ENCODE peak calls at places on chromosomes 2 and 18, in six cellular contexts. Y, C, T, G, K and S are unnamed samples. For H3K9me3, the result is how much of the 10 kb centered on the place peaks cover.

GRCh38 chr2:222862068-222862914 is 1.5 kb downstream of the ACSL3 start:
- DNase-seq in Y (no peak), G (no peak), K (peak), C (no peak), T (peak), S (peak)

GRCh38 chr2:170950221-170950737 is 21.2 kb downstream of the GORASP2 start:
- DNase-seq in T (no peak), Y (no peak), K (no peak), G (no peak), C (no peak), S (peak)

GRCh38 chr2:120350801-120351324 is 4.9 kb downstream of the INHBB start:
- DNase-seq in C (no peak), Y (no peak), T (no peak), K (no peak), G (no peak), S (no peak)

GRCh38 chr2:208595386-208596275 is 189.0 kb downstream of the PTH2R start:
- DNase-seq in K (peak), C (no peak), G (peak), Y (peak), T (no peak), S (no peak)

GRCh38 chr2:241081643-241082337 is 20.3 kb downstream of the MTERF4 start:
- DNase-seq in K (no peak), C (no peak), T (no peak), G (no peak), Y (no peak), S (no peak)

GRCh38 chr18:40984856-40985255 is 970.2 kb upstream of the PIK3C3 start:
- DNase-seq in Y (no peak), T (no peak), C (no peak), K (no peak), G (no peak), S (no peak)

GRCh38 chr2:173427887-173428683 is 73.4 kb downstream of the CDCA7 start:
- DNase-seq in G (no peak), Y (no peak), C (no peak), K (peak), T (no peak), S (no peak)

GRCh38 chr2:26245231-26245732 is 543 bp downstream of the HADHB start:
- DNase-seq in Y (peak), G (peak), K (peak), T (peak), C (peak), S (peak)

DNA sequence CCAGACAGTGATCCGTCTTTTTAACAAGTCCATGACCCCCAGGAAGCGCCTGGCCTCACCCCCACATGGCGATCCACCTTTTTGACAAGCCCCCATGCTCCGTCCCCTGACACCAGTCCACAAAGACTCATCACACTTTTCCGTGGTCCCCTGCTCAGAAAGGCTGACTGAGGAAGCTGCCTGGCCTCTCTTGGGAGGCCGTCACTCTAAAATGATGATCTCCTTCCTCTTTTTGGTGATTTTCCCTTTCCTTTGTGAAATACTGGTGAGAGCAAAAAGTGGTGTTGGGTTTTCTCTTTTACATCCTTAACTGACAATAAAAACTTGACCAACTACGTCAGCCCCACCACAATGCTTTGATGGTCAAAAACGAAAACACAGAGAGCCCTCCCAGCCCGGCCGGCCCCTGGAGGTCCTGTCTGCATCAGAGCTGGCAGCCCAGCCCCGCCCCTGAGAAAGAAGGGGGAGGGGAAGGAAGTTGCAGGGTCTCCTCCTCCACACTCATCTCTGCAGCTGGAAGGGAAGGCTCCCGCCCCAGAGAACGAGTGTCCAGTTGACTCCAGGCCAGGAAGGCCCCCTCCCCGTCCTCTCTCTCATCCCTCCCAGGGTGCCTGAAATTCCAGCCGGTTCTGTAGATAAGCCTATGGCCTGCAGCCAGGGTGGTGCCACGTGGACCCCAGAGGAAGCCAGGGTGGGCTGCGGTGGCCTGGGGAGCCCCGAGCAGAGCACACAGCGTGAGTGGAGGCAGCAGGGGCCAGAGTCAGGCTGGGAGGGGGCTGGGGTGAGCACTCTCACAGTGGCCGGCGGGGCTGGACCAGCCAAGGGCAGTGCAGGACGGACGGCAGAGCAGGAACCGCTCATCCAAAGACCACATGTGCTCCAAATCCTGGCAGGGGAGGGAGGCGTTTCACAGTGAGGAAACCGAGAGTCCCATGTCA is 19.9 kb downstream of the BIN1 start:
- DNase-seq in T (peak), Y (peak), C (peak), G (no peak), K (peak), S (peak)
- H2AFZ ChIP-seq in T (no peak), Y (peak), C (peak), G (peak), K (no peak), S (peak)

DNA sequence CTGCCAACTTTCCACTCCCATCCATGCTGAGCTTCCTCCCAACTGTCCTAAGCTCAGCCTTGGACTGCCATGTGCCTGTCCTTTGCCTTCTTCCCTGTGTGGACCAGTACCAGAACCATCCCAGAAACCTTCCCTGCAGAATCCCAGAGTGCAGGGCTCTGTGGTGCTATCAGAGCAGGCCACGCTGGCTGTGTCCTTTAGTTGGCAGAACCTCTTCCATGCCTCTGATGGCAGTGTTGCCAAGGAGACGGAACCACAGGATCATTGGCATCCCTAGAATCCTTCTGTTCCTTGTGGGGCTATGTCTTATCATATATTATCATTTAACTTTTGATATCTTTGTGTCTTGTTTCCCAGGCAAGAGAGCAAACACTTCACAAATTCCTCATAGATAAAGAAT is 73.0 kb upstream of the NOSTRIN start:
- DNase-seq in G (no peak), Y (no peak), T (no peak), K (no peak), C (no peak), S (no peak)
- H3K27ac ChIP-seq in G (no peak), Y (no peak), T (no peak), K (no peak), C (no peak), S (no peak)

DNA sequence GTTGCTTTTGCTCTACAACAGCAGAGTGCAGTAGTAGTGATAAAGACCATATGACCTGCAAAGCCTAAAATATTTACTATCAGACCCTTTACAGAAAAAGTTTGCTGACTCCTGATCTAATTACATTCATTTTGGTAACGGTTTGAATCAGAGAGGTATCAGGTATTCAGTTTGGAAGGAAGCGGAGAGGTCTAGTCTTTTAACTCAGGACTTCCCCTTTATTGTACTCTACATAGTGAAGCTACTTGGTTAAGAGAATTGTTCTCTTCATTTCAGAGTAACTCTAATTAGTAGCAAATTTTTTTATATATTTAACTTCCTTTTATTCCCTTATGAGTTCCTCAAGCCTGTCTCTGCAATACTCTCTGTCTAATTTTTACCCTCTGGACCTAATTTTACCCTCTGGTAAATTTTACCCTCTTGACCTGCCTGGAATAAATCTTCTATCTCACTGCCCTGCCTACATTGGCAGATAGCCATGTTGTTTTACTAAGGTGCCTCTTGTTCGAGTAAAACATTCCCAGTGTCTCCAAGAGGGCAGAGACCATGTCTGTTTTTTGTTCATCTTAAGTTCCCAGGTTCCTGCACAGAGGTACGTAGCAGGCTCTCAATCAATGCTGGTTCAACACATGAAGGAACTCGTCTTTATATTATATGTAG is 170.6 kb downstream of the DNAH6 start:
- DNase-seq in C (no peak), K (no peak), Y (no peak), T (no peak), G (no peak), S (no peak)
- H3K9me3 ChIP-seq in C (under half), K (under half), Y (under half), T (under half), G (under half), S (under half)

GRCh38 chr2:46179037-46179621 is 118.1 kb upstream of the EPAS1 start:
- DNase-seq in T (no peak), K (peak), C (no peak), Y (peak), G (no peak), S (no peak)
- H2AFZ ChIP-seq in T (no peak), K (no peak), C (no peak), Y (peak), G (no peak), S (no peak)